ENCODE peak calls at places on chromosomes 2 and 18, in seven cellular contexts. G, O, Y, V, W, F and U are unnamed samples.

GRCh38 chr18:47931707-47932103 is 1.2 kb upstream of the SMAD2 start:
- DNase-seq in W (no peak), Y (no peak), G (no peak), F (peak), V (no peak), O (peak), U (peak)

GRCh38 chr18:59787998-59788875 is 91.0 kb upstream of the CCBE1 start:
- DNase-seq in W (no peak), Y (no peak), O (no peak), G (no peak), V (peak), F (no peak), U (no peak)

GRCh38 chr2:148909114-148909513 is 34.1 kb downstream of the KIF5C start:
- DNase-seq in V (no peak), F (no peak), G (no peak), Y (no peak), W (no peak), O (no peak), U (no peak)

GRCh38 chr2:212337036-212337435 is 201.6 kb downstream of the ERBB4 start:
- DNase-seq in O (no peak), W (no peak), F (no peak), Y (no peak), G (no peak), V (no peak), U (no peak)

GRCh38 chr2:129922571-129923264 is 56.7 kb upstream of the RAB6C start:
- DNase-seq in V (no peak), O (no peak), F (no peak), Y (no peak), W (no peak), G (no peak), U (no peak)

GRCh38 chr2:46416280-46416679 is 63.1 kb upstream of the TMEM247 start:
- DNase-seq in O (no peak), G (no peak), W (no peak), Y (no peak), F (no peak), V (no peak), U (no peak)

GRCh38 chr2:100903534-100904258 is 83.8 kb downstream of the NPAS2 start:
- DNase-seq in V (no peak), Y (no peak), F (no peak), G (no peak), O (no peak), W (no peak), U (no peak)

GRCh38 chr2:127664895-127665225 is 10.5 kb downstream of the LIMS2 start:
- DNase-seq in G (no peak), V (peak), Y (no peak), O (no peak), F (no peak), W (no peak), U (no peak)

GRCh38 chr2:223732346-223732745 is 105.0 kb downstream of the AP1S3 start:
- DNase-seq in O (no peak), Y (no peak), W (no peak), V (no peak), G (no peak), F (no peak), U (no peak)

GRCh38 chr2:117960231-117960630 is 53.6 kb downstream of the CCDC93 start:
- DNase-seq in W (no peak), O (no peak), Y (no peak), G (no peak), V (no peak), F (no peak), U (no peak)

GRCh38 chr2:74440378-74441110 is 1.2 kb downstream of the RTKN start:
- DNase-seq in G (peak), V (peak), Y (peak), W (peak), F (peak), O (peak), U (peak)

GRCh38 chr2:12728221-12728777 is 11.6 kb downstream of the TRIB2 start:
- DNase-seq in Y (no peak), G (no peak), O (no peak), V (no peak), W (no peak), F (peak), U (no peak)

GRCh38 chr2:98795903-98796676 is 65.2 kb upstream of the MGAT4A start:
- DNase-seq in V (no peak), Y (no peak), F (no peak), W (no peak), G (no peak), O (no peak), U (no peak)

GRCh38 chr2:57399061-57399460 is 647.5 kb upstream of the VRK2 start:
- DNase-seq in O (no peak), F (no peak), V (no peak), W (no peak), G (no peak), Y (no peak), U (no peak)

GRCh38 chr2:181037922-181038321 is 57.5 kb downstream of the UBE2E3 start:
- DNase-seq in F (no peak), W (no peak), V (no peak), O (no peak), Y (no peak), G (no peak), U (no peak)

GRCh38 chr2:19815746-19816145 is 86.0 kb downstream of the TTC32 start:
- DNase-seq in G (no peak), V (no peak), O (no peak), Y (no peak), F (no peak), W (no peak), U (no peak)

GRCh38 chr2:43070039-43070438 is 156.4 kb downstream of the ZFP36L2 start:
- DNase-seq in O (no peak), V (peak), W (no peak), G (no peak), Y (no peak), F (no peak), U (no peak)

GRCh38 chr2:158098171-158098570 is 3.5 kb upstream of the UPP2 start:
- DNase-seq in G (no peak), W (no peak), F (no peak), O (no peak), V (no peak), Y (no peak), U (no peak)

GRCh38 chr2:149920389-149920788 is 332.8 kb upstream of the MMADHC start:
- DNase-seq in W (no peak), G (no peak), V (no peak), F (no peak), Y (no peak), O (no peak), U (no peak)

GRCh38 chr2:173087214-173087581 is 11.6 kb downstream of the MAP3K20 start:
- DNase-seq in W (no peak), F (no peak), O (no peak), V (no peak), Y (no peak), G (no peak), U (no peak)

GRCh38 chr2:68237404-68237803 is 14.9 kb downstream of the PPP3R1 start:
- DNase-seq in Y (no peak), O (no peak), V (no peak), F (no peak), G (no peak), W (no peak), U (no peak)

GRCh38 chr2:196718394-196718793 is 78.9 kb downstream of the CCDC150 start:
- DNase-seq in V (no peak), W (no peak), G (no peak), Y (no peak), F (no peak), O (no peak), U (no peak)

GRCh38 chr2:85164145-85164559 is 31.0 kb downstream of the TCF7L1 start:
- DNase-seq in G (no peak), F (no peak), O (no peak), W (no peak), Y (no peak), V (peak), U (no peak)

GRCh38 chr2:127217470-127218325 is 2.4 kb downstream of the CYP27C1 start:
- DNase-seq in O (no peak), Y (no peak), F (no peak), G (no peak), V (peak), W (no peak), U (no peak)

GRCh38 chr2:144894612-144895300 is 374.8 kb upstream of the ZEB2 start:
- DNase-seq in G (no peak), W (no peak), F (no peak), O (no peak), V (no peak), Y (no peak), U (no peak)

GRCh38 chr2:159518321-159519005 is 97.9 kb downstream of the BAZ2B start:
- DNase-seq in G (no peak), O (no peak), F (no peak), V (no peak), W (no peak), Y (no peak), U (no peak)

GRCh38 chr2:165067958-165068612 is 112.8 kb upstream of the SLC38A11 start:
- DNase-seq in Y (peak), W (peak), V (peak), G (no peak), F (no peak), O (peak), U (peak)

GRCh38 chr2:155727097-155727906 is 605.2 kb downstream of the NR4A2 start:
- DNase-seq in W (no peak), F (no peak), O (no peak), Y (no peak), G (no peak), V (no peak), U (no peak)

GRCh38 chr2:100800910-100801309 is 19.0 kb upstream of the NPAS2 start:
- DNase-seq in O (no peak), Y (no peak), W (no peak), G (no peak), V (no peak), F (no peak), U (no peak)

GRCh38 chr2:152304845-152305244 is 30.1 kb upstream of the FMNL2 start:
- DNase-seq in O (no peak), V (no peak), W (no peak), Y (no peak), G (no peak), F (no peak), U (no peak)

GRCh38 chr2:70089220-70089945 is 2.1 kb downstream of the PCBP1 start:
- DNase-seq in W (peak), Y (peak), F (peak), O (no peak), G (no peak), V (no peak), U (peak)

GRCh38 chr2:127085260-127085666 is 21.7 kb downstream of the BIN1 start:
- DNase-seq in O (no peak), V (no peak), G (no peak), Y (no peak), W (no peak), F (peak), U (no peak)

GRCh38 chr2:157592983-157593382 is 35.7 kb downstream of the ACVR1C start:
- DNase-seq in W (no peak), F (peak), Y (no peak), G (no peak), O (no peak), V (no peak), U (no peak)

GRCh38 chr18:32048507-32049091 is 30.0 kb downstream of the RNF125 start:
- DNase-seq in W (no peak), G (no peak), V (peak), F (peak), Y (peak), O (no peak), U (no peak)

GRCh38 chr18:59918320-59918755 is 18.5 kb downstream of the PMAIP1 start:
- DNase-seq in F (peak), G (no peak), Y (no peak), W (no peak), O (no peak), V (peak), U (no peak)

GRCh38 chr2:65663831-65664407 is 231.5 kb upstream of the SPRED2 start:
- DNase-seq in G (no peak), V (no peak), W (no peak), Y (no peak), O (no peak), F (no peak), U (no peak)

GRCh38 chr2:211901226-211901625 is 637.4 kb downstream of the ERBB4 start:
- DNase-seq in G (no peak), W (no peak), F (no peak), V (no peak), O (no peak), Y (no peak), U (no peak)

GRCh38 chr2:17877811-17878221 is 651 bp upstream of the KCNS3 start:
- DNase-seq in O (no peak), G (peak), Y (no peak), V (peak), W (no peak), F (peak), U (peak)

GRCh38 chr2:3024401-3024935 is 353.1 kb downstream of the EIPR1 start:
- DNase-seq in O (no peak), V (no peak), G (no peak), F (no peak), W (no peak), Y (no peak), U (no peak)